ENCODE peak calls at places on chromosomes 16 and 17, in ten cellular contexts. R is ascending aorta; B is T47D; T is lung microvascular endothelial cell; L is pancreas; W is stimulated activated CD4-positive, alpha-beta T cell treated with anti-CD3 and anti-CD28 coated beads, Interleukin-4, amount 100 ng/mL, for 24 hours; J is stimulated activated CD8-positive, alpha-beta memory T cell treated with anti-CD3 and anti-CD28 coated beads, Interleukin-7, amount 100 ng/mL, for 24 hours; M is cardiac fibroblast; Y is ELF-1; K is hippocampal formation. N is an unnamed sample.
A peak's percentile ranks its signal among the peaks of the same experiment; 100 is the strongest.

GRCh38 chr17:50028207-50029120 is 27.4 kb upstream of the ITGA3 start:
- DNase-seq in R (peak; percentile 78), B (no peak), T (peak; percentile 27), L (peak; percentile 44), W (no peak), J (no peak), M (peak; percentile 49), Y (peak; percentile 62), K (no peak), N (no peak)

GRCh38 chr17:61389670-61390478 is 9.8 kb upstream of the TBX2 start:
- DNase-seq in R (no peak), B (peak; percentile 74), T (peak; percentile 50), L (no peak), W (peak; percentile 41), J (no peak), M (peak; percentile 60), Y (peak; percentile 81), K (no peak), N (no peak)

GRCh38 chr17:65047939-65048338 is 8.6 kb downstream of the GNA13 start:
- DNase-seq in R (no peak), B (no peak), T (peak; percentile 18), L (no peak), W (no peak), J (no peak), M (no peak), Y (no peak), K (no peak), N (no peak)

GRCh38 chr17:58271532-58271931 is 9.2 kb downstream of the MPO start:
- DNase-seq in R (no peak), B (no peak), T (no peak), L (no peak), W (no peak), J (no peak), M (no peak), Y (no peak), K (no peak), N (no peak)

GRCh38 chr17:7835818-7836595 is 2.0 kb downstream of the KDM6B start:
- DNase-seq in R (peak; percentile 83), B (no peak), T (peak; percentile 47), L (peak; percentile 82), W (no peak), J (no peak), M (peak; percentile 59), Y (peak; percentile 82), K (peak; percentile 44), N (no peak)

GRCh38 chr16:70589998-70590471 is 56.3 kb upstream of the IL34 start:
- DNase-seq in R (peak; percentile 69), B (no peak), T (peak; percentile 66), L (peak; percentile 33), W (no peak), J (no peak), M (peak; percentile 65), Y (no peak), K (no peak), N (no peak)

GRCh38 chr16:2090819-2091721 is 43.3 kb downstream of the TSC2 start:
- DNase-seq in R (no peak), B (no peak), T (peak; percentile 76), L (peak; percentile 88), W (no peak), J (no peak), M (peak; percentile 25), Y (peak; percentile 88), K (no peak), N (no peak)

GRCh38 chr17:83050651-83051422 is 28.6 kb upstream of the METRNL start:
- DNase-seq in R (no peak), B (peak; percentile 67), T (no peak), L (peak; percentile 64), W (no peak), J (no peak), M (no peak), Y (no peak), K (no peak), N (no peak)

GRCh38 chr16:53643474-53643873 is 60.2 kb downstream of the RPGRIP1L start:
- DNase-seq in R (no peak), B (no peak), T (no peak), L (no peak), W (no peak), J (no peak), M (no peak), Y (no peak), K (no peak), N (no peak)

GRCh38 chr17:39920218-39921210 is 2.1 kb upstream of the GSDMB start:
- DNase-seq in R (peak; percentile 55), B (no peak), T (no peak), L (no peak), W (peak; percentile 64), J (no peak), M (no peak), Y (no peak), K (no peak), N (no peak)

GRCh38 chr17:42049834-42050359 is 504 bp downstream of the C17orf113 start:
- DNase-seq in R (no peak), B (peak; percentile 78), T (no peak), L (no peak), W (no peak), J (no peak), M (no peak), Y (peak; percentile 35), K (no peak), N (no peak)

GRCh38 chr17:45826919-45827628 is 17.6 kb upstream of the SPPL2C start:
- DNase-seq in R (no peak), B (no peak), T (no peak), L (no peak), W (no peak), J (no peak), M (no peak), Y (no peak), K (no peak), N (no peak)